ENCODE peak calls at places on chromosomes 4 and X, in eight cellular contexts. One of them, this sample, is unnamed.

GRCh38 chr4:8128096-8128856 is 30.3 kb downstream of the ABLIM2 start:
- DNase-seq in A549: no peak
- DNase-seq in body of pancreas: no peak
- DNase-seq in HepG2: peak
- DNase-seq in IMR-90: no peak
- DNase-seq in adrenal gland: peak
- DNase-seq in tibial nerve: no peak
- DNase-seq in stomach: no peak
- DNase-seq in this sample: no peak

GRCh38 chrX:71911731-71912050 is 1.0 kb downstream of the NHSL2 start:
- DNase-seq in A549: no peak
- DNase-seq in body of pancreas: no peak
- DNase-seq in HepG2: no peak
- DNase-seq in IMR-90: no peak
- DNase-seq in adrenal gland: no peak
- DNase-seq in tibial nerve: no peak
- DNase-seq in stomach: no peak
- DNase-seq in this sample: no peak

GRCh38 chr4:118729287-118730286 is 44.4 kb downstream of the METTL14 start:
- DNase-seq in A549: no peak
- DNase-seq in body of pancreas: no peak
- DNase-seq in HepG2: peak
- DNase-seq in IMR-90: peak
- DNase-seq in adrenal gland: no peak
- DNase-seq in tibial nerve: no peak
- DNase-seq in stomach: no peak
- DNase-seq in this sample: no peak

GRCh38 chr4:74308215-74308614 is at the start of gene EPGN:
- DNase-seq in A549: no peak
- DNase-seq in body of pancreas: no peak
- DNase-seq in HepG2: no peak
- DNase-seq in IMR-90: no peak
- DNase-seq in adrenal gland: no peak
- DNase-seq in tibial nerve: no peak
- DNase-seq in stomach: no peak
- DNase-seq in this sample: no peak

GRCh38 chr4:5021546-5021945 is 2.3 kb upstream of the CYTL1 start:
- DNase-seq in A549: no peak
- DNase-seq in body of pancreas: no peak
- DNase-seq in HepG2: no peak
- DNase-seq in IMR-90: no peak
- DNase-seq in adrenal gland: no peak
- DNase-seq in tibial nerve: no peak
- DNase-seq in stomach: no peak
- DNase-seq in this sample: no peak

GRCh38 chrX:97234471-97235097 is 350.9 kb downstream of the RPA4 start:
- DNase-seq in A549: no peak
- DNase-seq in body of pancreas: no peak
- DNase-seq in HepG2: no peak
- DNase-seq in IMR-90: no peak
- DNase-seq in adrenal gland: no peak
- DNase-seq in tibial nerve: no peak
- DNase-seq in stomach: no peak
- DNase-seq in this sample: no peak

GRCh38 chrX:663841-664240 is 33.2 kb downstream of the SHOX start:
- DNase-seq in A549: no peak
- DNase-seq in body of pancreas: no peak
- DNase-seq in HepG2: no peak
- DNase-seq in IMR-90: no peak
- DNase-seq in adrenal gland: no peak
- DNase-seq in tibial nerve: no peak
- DNase-seq in stomach: no peak
- DNase-seq in this sample: no peak

GRCh38 chrX:22365460-22365859 is 92.7 kb downstream of the CBLL2 start:
- DNase-seq in A549: peak
- DNase-seq in body of pancreas: no peak
- DNase-seq in HepG2: no peak
- DNase-seq in IMR-90: peak
- DNase-seq in adrenal gland: no peak
- DNase-seq in tibial nerve: no peak
- DNase-seq in stomach: no peak
- DNase-seq in this sample: no peak

GRCh38 chr4:47719576-47719975 is 118.3 kb downstream of the CORIN start:
- DNase-seq in A549: no peak
- DNase-seq in body of pancreas: no peak
- DNase-seq in HepG2: no peak
- DNase-seq in IMR-90: no peak
- DNase-seq in adrenal gland: no peak
- DNase-seq in tibial nerve: no peak
- DNase-seq in stomach: no peak
- DNase-seq in this sample: no peak

DNA sequence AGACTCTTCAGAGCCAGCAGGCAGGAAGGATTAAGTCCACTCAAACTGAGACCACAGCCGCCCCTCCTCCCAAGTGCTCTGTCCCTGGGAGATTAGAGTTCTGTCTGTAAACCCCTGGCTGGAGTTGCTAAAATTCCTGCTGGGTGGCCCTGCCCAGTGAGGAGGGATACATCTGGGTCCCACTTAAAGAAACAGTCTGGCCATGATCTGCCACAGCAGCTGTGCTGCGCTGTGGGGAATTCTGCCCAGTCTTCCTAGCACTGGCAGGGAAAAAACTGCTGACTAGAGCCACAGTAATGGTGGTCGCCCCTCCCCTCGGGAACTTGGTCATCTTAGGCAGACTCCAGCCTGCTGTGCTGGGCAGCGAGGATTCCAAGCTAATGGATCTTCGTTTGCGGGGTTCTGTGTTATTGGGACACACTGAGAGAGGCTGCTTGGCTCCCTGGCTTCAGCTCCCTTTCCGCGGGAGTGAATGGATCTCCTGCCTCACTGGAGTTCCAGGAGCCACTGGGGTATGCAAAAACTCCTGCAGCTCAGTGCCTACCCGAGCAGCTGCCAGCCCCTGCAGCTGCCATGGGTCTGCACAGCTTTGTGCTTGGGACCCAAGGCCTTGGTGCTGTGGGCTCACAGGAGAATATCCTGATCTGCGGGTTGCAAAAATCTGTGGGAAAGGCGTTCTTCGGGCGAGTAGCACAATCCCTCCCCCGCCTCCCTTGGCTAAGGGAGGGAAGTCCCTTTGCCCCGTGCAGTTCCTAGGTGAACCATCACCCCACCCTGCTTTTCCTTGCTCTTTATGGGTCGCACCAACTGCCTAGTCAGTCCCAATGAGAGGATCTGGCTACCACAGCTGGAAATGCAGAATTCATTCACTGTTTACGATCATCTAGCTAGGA is 15.7 kb downstream of the ZXDB start:
- DNase-seq in A549: no peak
- DNase-seq in body of pancreas: no peak
- DNase-seq in HepG2: no peak
- DNase-seq in IMR-90: no peak
- DNase-seq in adrenal gland: no peak
- DNase-seq in tibial nerve: no peak
- DNase-seq in stomach: no peak
- DNase-seq in this sample: no peak
- TF ChIP-seq CTCF in A549: no peak
- TF ChIP-seq CTCF in body of pancreas: no peak
- TF ChIP-seq CTCF in HepG2: no peak
- TF ChIP-seq CTCF in IMR-90: no peak
- TF ChIP-seq CTCF in adrenal gland: no peak
- TF ChIP-seq CTCF in tibial nerve: no peak
- TF ChIP-seq CTCF in stomach: no peak
- TF ChIP-seq CTCF in this sample: no peak

GRCh38 chr4:22778547-22779163 is 85.9 kb downstream of the GBA3 start:
- DNase-seq in A549: no peak
- DNase-seq in body of pancreas: peak
- DNase-seq in HepG2: no peak
- DNase-seq in IMR-90: no peak
- DNase-seq in adrenal gland: no peak
- DNase-seq in tibial nerve: no peak
- DNase-seq in stomach: no peak
- DNase-seq in this sample: no peak
- H3K4me3 ChIP-seq in A549: no peak
- H3K4me3 ChIP-seq in body of pancreas: no peak
- H3K4me3 ChIP-seq in HepG2: no peak
- H3K4me3 ChIP-seq in IMR-90: no peak
- H3K4me3 ChIP-seq in adrenal gland: no peak
- H3K4me3 ChIP-seq in tibial nerve: no peak
- H3K4me3 ChIP-seq in stomach: no peak
- H3K4me3 ChIP-seq in this sample: no peak

GRCh38 chrX:23623797-23624196 is 43.5 kb upstream of the PRDX4 start:
- DNase-seq in A549: no peak
- DNase-seq in body of pancreas: no peak
- DNase-seq in HepG2: no peak
- DNase-seq in IMR-90: no peak
- DNase-seq in adrenal gland: no peak
- DNase-seq in tibial nerve: no peak
- DNase-seq in stomach: no peak
- DNase-seq in this sample: no peak
- TF ChIP-seq POLR2A in A549: no peak
- TF ChIP-seq POLR2A in body of pancreas: no peak
- TF ChIP-seq POLR2A in HepG2: no peak
- TF ChIP-seq POLR2A in IMR-90: no peak
- TF ChIP-seq POLR2A in adrenal gland: no peak
- TF ChIP-seq POLR2A in tibial nerve: no peak
- TF ChIP-seq POLR2A in stomach: no peak
- TF ChIP-seq POLR2A in this sample: no peak

GRCh38 chr4:10074076-10074766 is 42.4 kb downstream of the WDR1 start:
- DNase-seq in A549: no peak
- DNase-seq in body of pancreas: no peak
- DNase-seq in HepG2: no peak
- DNase-seq in IMR-90: no peak
- DNase-seq in adrenal gland: no peak
- DNase-seq in tibial nerve: no peak
- DNase-seq in stomach: no peak
- DNase-seq in this sample: no peak
- TF ChIP-seq CTCF in A549: no peak
- TF ChIP-seq CTCF in body of pancreas: no peak
- TF ChIP-seq CTCF in HepG2: no peak
- TF ChIP-seq CTCF in IMR-90: no peak
- TF ChIP-seq CTCF in adrenal gland: no peak
- TF ChIP-seq CTCF in tibial nerve: no peak
- TF ChIP-seq CTCF in stomach: no peak
- TF ChIP-seq CTCF in this sample: no peak

DNA sequence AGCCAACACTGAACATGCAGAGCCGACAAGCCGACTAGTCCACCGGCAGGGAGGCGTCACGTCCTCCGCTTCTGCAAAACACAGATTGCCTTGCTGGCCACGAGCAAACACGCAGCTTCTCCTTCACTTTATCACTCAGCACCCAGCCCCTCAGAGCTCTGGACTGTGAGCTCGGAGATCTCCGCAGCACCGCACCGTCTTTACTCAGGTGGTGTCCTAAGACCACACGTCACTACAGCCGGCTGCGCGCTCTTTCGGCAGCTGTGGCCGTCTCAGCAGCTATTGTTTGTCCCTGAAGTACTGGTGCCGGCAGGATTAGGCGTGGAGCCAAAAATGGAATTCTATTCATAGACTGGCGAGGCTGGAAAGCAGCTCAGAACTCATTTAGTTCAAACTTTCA is 72.0 kb downstream of the FAT1 start:
- DNase-seq in A549: peak
- DNase-seq in body of pancreas: peak
- DNase-seq in HepG2: no peak
- DNase-seq in IMR-90: no peak
- DNase-seq in adrenal gland: peak
- DNase-seq in tibial nerve: peak
- DNase-seq in stomach: peak
- DNase-seq in this sample: no peak
- H3K4me3 ChIP-seq in A549: peak
- H3K4me3 ChIP-seq in body of pancreas: no peak
- H3K4me3 ChIP-seq in HepG2: no peak
- H3K4me3 ChIP-seq in IMR-90: no peak
- H3K4me3 ChIP-seq in adrenal gland: no peak
- H3K4me3 ChIP-seq in tibial nerve: no peak
- H3K4me3 ChIP-seq in stomach: peak
- H3K4me3 ChIP-seq in this sample: peak

DNA sequence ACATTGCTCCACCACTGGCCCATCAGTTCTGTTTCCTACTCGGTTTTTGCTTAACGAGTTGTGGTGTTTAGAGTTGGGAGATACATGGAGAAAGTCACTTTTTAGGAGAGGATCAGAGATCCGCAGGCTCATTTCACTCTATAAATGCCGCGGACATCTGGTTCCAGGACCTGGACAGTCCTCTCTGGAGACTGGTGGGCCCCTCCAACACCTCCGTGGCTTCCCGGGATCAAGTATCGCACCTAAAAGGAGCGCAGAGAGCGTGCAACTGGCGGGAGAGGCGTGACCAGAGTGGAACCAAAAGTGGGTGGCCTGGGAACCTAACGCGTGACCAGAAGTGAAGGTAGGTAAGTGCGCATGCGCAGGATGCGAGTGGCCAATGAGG is 9.9 kb upstream of the CLTRN start:
- DNase-seq in A549: peak
- DNase-seq in body of pancreas: peak
- DNase-seq in HepG2: peak
- DNase-seq in IMR-90: peak
- DNase-seq in adrenal gland: peak
- DNase-seq in tibial nerve: peak
- DNase-seq in stomach: peak
- DNase-seq in this sample: peak
- TF ChIP-seq POLR2A in A549: peak
- TF ChIP-seq POLR2A in body of pancreas: no peak
- TF ChIP-seq POLR2A in HepG2: no peak
- TF ChIP-seq POLR2A in IMR-90: no peak
- TF ChIP-seq POLR2A in adrenal gland: no peak
- TF ChIP-seq POLR2A in tibial nerve: no peak
- TF ChIP-seq POLR2A in stomach: no peak
- TF ChIP-seq POLR2A in this sample: no peak

GRCh38 chrX:119852410-119853353 is at the start of gene UPF3B:
- DNase-seq in A549: peak
- DNase-seq in body of pancreas: peak
- DNase-seq in HepG2: peak
- DNase-seq in IMR-90: peak
- DNase-seq in adrenal gland: peak
- DNase-seq in tibial nerve: peak
- DNase-seq in stomach: peak
- DNase-seq in this sample: peak

DNA sequence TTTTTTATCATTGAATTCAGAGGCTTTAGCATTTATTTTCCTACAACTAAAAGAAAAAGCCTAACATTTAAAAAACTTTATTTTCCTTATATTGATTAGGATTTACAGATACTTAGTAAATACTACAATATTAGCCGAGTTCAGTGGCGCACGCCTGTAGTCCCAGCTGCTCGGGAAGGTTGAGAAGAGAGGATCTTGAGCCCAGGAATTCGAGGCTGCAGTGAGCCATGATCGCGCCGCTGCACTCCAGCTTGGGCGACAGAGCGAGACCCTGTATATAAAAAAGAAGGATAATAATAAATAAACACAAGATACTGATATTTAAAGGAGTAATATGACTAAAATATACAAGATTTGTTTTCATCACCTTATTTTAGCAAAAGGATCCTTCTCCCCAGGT is 686 bp upstream of the UPF3B start:
- DNase-seq in A549: no peak
- DNase-seq in body of pancreas: no peak
- DNase-seq in HepG2: no peak
- DNase-seq in IMR-90: no peak
- DNase-seq in adrenal gland: no peak
- DNase-seq in tibial nerve: no peak
- DNase-seq in stomach: no peak
- DNase-seq in this sample: no peak
- TF ChIP-seq CTCF in A549: no peak
- TF ChIP-seq CTCF in body of pancreas: no peak
- TF ChIP-seq CTCF in HepG2: no peak
- TF ChIP-seq CTCF in IMR-90: no peak
- TF ChIP-seq CTCF in adrenal gland: no peak
- TF ChIP-seq CTCF in tibial nerve: no peak
- TF ChIP-seq CTCF in stomach: no peak
- TF ChIP-seq CTCF in this sample: no peak

This sample was measured in breast epithelium.